ENCODE peak calls at places on chromosomes 5 and 9, in six cellular contexts. F is breast epithelium; Q is GM23248; D is effector memory CD4-positive, alpha-beta T cell; J is stomach; E is tibial nerve. Z is an unnamed sample. For H3K9me3, the result is how much of the 10 kb centered on the place peaks cover.

GRCh38 chr5:152511531-152512132 is 106.6 kb upstream of the NMUR2 start:
- DNase-seq in F (no peak), Q (no peak), D (no peak), J (no peak), E (no peak), Z (no peak)

GRCh38 chr9:650362-650761 is 191.1 kb upstream of the DMRT1 start:
- DNase-seq in F (no peak), Q (peak), D (no peak), J (no peak), E (no peak), Z (no peak)

GRCh38 chr9:75873707-75874106 is 16.8 kb upstream of the PCSK5 start:
- DNase-seq in F (no peak), Q (no peak), D (no peak), J (no peak), E (no peak), Z (no peak)

GRCh38 chr5:169577966-169578365 is 5.6 kb upstream of the SPDL1 start:
- DNase-seq in F (no peak), Q (peak), D (no peak), J (no peak), E (no peak), Z (no peak)

GRCh38 chr5:163914911-163915310 is 409.5 kb downstream of the MAT2B start:
- DNase-seq in F (no peak), Q (no peak), D (no peak), J (no peak), E (no peak), Z (no peak)

GRCh38 chr5:10632110-10632903 is 68.4 kb downstream of the ANKRD33B start:
- DNase-seq in F (no peak), Q (no peak), D (peak), J (no peak), E (no peak), Z (no peak)

GRCh38 chr9:127578952-127579853 is 32.9 kb upstream of the STXBP1 start:
- DNase-seq in F (peak), Q (peak), D (peak), J (peak), E (peak), Z (peak)

GRCh38 chr5:111411321-111411720 is 101.0 kb downstream of the STARD4 start:
- DNase-seq in F (no peak), Q (peak), D (no peak), J (no peak), E (no peak), Z (no peak)

GRCh38 chr9:79524266-79524665 is 47.5 kb upstream of the TLE4 start:
- DNase-seq in F (no peak), Q (peak), D (no peak), J (no peak), E (no peak), Z (no peak)

GRCh38 chr9:33151007-33151557 is 16.1 kb downstream of the B4GALT1 start:
- DNase-seq in F (no peak), Q (peak), D (no peak), J (no peak), E (peak), Z (no peak)

GRCh38 chr5:146076028-146076427 is 29.3 kb downstream of the PLAC8L1 start:
- DNase-seq in F (no peak), Q (no peak), D (no peak), J (no peak), E (peak), Z (no peak)

GRCh38 chr5:10479226-10479721 is 37.6 kb downstream of the ROPN1L start:
- DNase-seq in F (no peak), Q (peak), D (no peak), J (peak), E (no peak), Z (peak)

GRCh38 chr9:136964171-136964689 is 12.2 kb downstream of the LCN12 start:
- DNase-seq in F (no peak), Q (no peak), D (no peak), J (peak), E (no peak), Z (no peak)

GRCh38 chr9:684950-685340 is 156.6 kb upstream of the DMRT1 start:
- DNase-seq in F (no peak), Q (peak), D (no peak), J (no peak), E (no peak), Z (no peak)

GRCh38 chr9:105205787-105206511 is 38.5 kb upstream of the SLC44A1 start:
- DNase-seq in F (peak), Q (peak), D (no peak), J (peak), E (peak), Z (peak)

GRCh38 chr9:134386951-134387831 is 60.9 kb downstream of the RXRA start:
- DNase-seq in F (peak), Q (peak), D (no peak), J (peak), E (no peak), Z (no peak)

GRCh38 chr9:96320749-96321280 is 18.8 kb upstream of the HSD17B3 start:
- DNase-seq in F (no peak), Q (no peak), D (no peak), J (no peak), E (no peak), Z (no peak)

GRCh38 chr5:157819502-157820125 is 39.3 kb downstream of the CLINT1 start:
- DNase-seq in F (no peak), Q (no peak), D (no peak), J (no peak), E (no peak), Z (no peak)

GRCh38 chr5:137086289-137086838 is 412.8 kb downstream of the SPOCK1 start:
- DNase-seq in F (no peak), Q (no peak), D (no peak), J (no peak), E (no peak), Z (no peak)

GRCh38 chr9:136531904-136532798 is 13.7 kb downstream of the NOTCH1 start:
- DNase-seq in F (no peak), Q (no peak), D (no peak), J (no peak), E (no peak), Z (no peak)

GRCh38 chr9:135174269-135174668 is 86.8 kb downstream of the OLFM1 start:
- DNase-seq in F (no peak), Q (no peak), D (no peak), J (no peak), E (no peak), Z (no peak)

GRCh38 chr5:107542831-107543231 is 127.9 kb downstream of the EFNA5 start:
- DNase-seq in F (peak), Q (peak), D (no peak), J (peak), E (peak), Z (peak)

GRCh38 chr5:148125641-148126040 is 42.7 kb upstream of the SPINK14 start:
- DNase-seq in F (no peak), Q (peak), D (no peak), J (no peak), E (no peak), Z (no peak)

GRCh38 chr5:38598994-38599611 is 42.7 kb upstream of the LIFR start:
- DNase-seq in F (no peak), Q (peak), D (no peak), J (no peak), E (no peak), Z (peak)

GRCh38 chr5:139637438-139638089 is 10.6 kb upstream of the CXXC5 start:
- DNase-seq in F (peak), Q (peak), D (peak), J (peak), E (peak), Z (peak)

GRCh38 chr5:69091771-69092170 is 2.0 kb upstream of the SLC30A5 start:
- DNase-seq in F (no peak), Q (no peak), D (no peak), J (no peak), E (no peak), Z (no peak)

GRCh38 chr9:90775657-90776056 is 26.0 kb upstream of the SYK start:
- DNase-seq in F (no peak), Q (no peak), D (no peak), J (no peak), E (no peak), Z (no peak)

GRCh38 chr5:5741418-5741817 is 318.9 kb downstream of the ICE1 start:
- DNase-seq in F (no peak), Q (no peak), D (no peak), J (no peak), E (no peak), Z (no peak)

GRCh38 chr5:64594601-64595518 is 89.0 kb downstream of the RGS7BP start:
- DNase-seq in F (no peak), Q (no peak), D (no peak), J (no peak), E (no peak), Z (no peak)

GRCh38 chr5:1021136-1021968 is 12.8 kb downstream of the NKD2 start:
- DNase-seq in F (no peak), Q (peak), D (no peak), J (no peak), E (no peak), Z (no peak)

GRCh38 chr5:123371575-123372179 is 51.5 kb downstream of the CEP120 start:
- DNase-seq in F (no peak), Q (peak), D (peak), J (peak), E (peak), Z (peak)

GRCh38 chr5:42636425-42636824 is 120.2 kb upstream of the CCDC152 start:
- DNase-seq in F (no peak), Q (peak), D (no peak), J (no peak), E (no peak), Z (no peak)

DNA sequence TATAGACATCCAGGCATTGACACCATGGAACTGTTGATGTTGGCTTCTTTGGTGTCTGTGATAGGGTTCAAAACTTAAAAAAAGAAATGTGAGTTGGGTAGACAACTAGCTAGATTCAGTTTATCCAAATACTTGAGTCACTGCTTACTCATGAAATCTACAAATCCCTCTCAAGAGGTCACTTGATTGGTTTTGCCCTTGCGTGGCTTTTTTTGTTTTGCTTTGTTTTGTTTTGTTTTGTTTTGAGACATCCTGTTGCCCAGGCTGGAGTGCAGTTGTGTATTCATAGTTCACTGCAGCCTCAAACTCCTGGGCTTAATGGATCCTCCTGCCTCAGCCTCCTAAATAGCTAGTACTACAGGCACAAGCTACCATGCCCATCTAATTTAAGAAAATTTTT is 10.5 kb upstream of the ENTREP1 start:
- DNase-seq in F (no peak), Q (no peak), D (no peak), J (no peak), E (no peak), Z (no peak)
- H3K9me3 ChIP-seq in F (under half), Q (under half), D (under half), J (under half), E (under half), Z (under half)

GRCh38 chr5:23963449-23963848 is 456.0 kb downstream of the PRDM9 start:
- DNase-seq in F (no peak), Q (no peak), D (no peak), J (no peak), E (no peak), Z (no peak)
- H3K9me3 ChIP-seq in F (under half), Q (under half), D (under half), J (under half), E (under half), Z (under half)

GRCh38 chr9:81414836-81415235 is 274.5 kb downstream of the TLE1 start:
- DNase-seq in F (no peak), Q (no peak), D (no peak), J (no peak), E (no peak), Z (no peak)
- H3K9me3 ChIP-seq in F (under half), Q (under half), D (under half), J (under half), E (under half), Z (under half)

GRCh38 chr9:113057193-113057592 is 669 bp upstream of the ZFP37 start:
- DNase-seq in F (no peak), Q (no peak), D (no peak), J (no peak), E (no peak), Z (no peak)

DNA sequence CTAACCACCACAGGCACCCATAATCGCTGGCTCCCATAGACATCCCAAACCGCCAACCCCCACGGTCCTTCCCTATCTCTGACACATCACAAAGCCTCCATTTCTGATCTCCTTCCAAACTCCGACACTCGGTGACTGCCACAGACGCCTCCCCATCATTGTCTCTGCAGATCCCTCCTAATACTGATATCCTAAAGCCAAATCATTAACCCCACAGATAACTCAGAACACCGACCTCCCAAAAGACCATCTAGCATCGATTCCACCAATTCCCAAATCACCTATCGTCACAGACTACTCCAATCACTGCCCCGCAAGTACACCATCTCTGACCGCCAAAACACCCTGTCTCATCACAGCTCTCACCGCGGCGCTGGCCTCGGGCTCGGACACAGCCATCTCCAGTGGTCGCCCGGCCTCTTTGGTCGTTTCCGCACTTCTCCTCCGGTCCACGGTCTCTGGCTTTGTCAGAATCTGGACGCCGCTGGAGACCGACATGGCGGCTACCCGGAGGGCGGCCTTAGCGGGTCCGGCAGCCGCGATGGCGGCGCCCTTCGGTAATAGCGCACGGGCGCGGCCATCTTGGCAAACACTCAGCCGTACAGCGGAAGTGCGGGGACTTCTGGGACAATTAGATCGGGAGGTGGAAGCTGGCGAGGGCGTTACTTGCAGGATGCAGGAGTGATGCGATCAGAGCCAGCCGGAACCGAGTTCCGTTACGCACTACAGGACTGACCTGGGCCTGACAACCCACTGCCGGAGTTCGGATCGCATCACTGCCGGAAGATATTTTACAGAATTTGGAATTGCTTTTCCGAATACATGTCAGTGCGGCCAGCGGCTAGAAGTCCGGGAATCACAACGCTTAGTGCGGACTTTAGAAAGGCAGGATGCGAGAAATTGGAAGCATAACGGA is at the start of gene ZFP37:
- DNase-seq in F (peak), Q (peak), D (peak), J (peak), E (peak), Z (peak)
- H3K9me3 ChIP-seq in F (half or more), Q (under half), D (under half), J (half or more), E (half or more), Z (under half)

GRCh38 chr5:2190549-2190948 is 307.8 kb upstream of the IRX4 start:
- DNase-seq in F (no peak), Q (no peak), D (no peak), J (no peak), E (no peak), Z (no peak)
- H3K9me3 ChIP-seq in F (under half), Q (under half), D (under half), J (under half), E (under half), Z (under half)

DNA sequence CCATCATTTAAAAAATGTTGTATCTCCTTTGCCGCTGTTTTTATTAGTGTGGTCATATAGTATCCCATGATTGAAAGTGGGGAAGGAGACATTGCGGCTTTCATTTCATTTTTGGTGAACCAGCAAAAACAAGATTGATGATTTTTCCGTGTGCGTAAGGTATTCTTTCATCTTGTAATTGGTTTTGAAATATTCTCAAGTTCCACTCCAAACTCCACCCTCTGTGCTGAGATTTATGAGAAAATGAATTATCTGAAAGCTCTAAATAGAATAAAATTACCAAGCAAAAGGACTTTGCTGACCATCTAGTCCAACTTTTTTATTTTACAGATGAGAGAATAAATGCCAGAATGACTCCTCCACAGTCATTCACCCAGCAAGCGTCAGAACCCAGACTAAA is 103.1 kb upstream of the MPDZ start:
- DNase-seq in F (no peak), Q (no peak), D (no peak), J (no peak), E (no peak), Z (no peak)
- H3K9me3 ChIP-seq in F (under half), Q (under half), D (under half), J (under half), E (under half), Z (under half)

GRCh38 chr5:141430332-141431113 is at the start of gene PCDHGA12:
- DNase-seq in F (no peak), Q (peak), D (no peak), J (no peak), E (peak), Z (no peak)
- H3K9me3 ChIP-seq in F (half or more), Q (under half), D (under half), J (half or more), E (half or more), Z (under half)

GRCh38 chr9:91858670-91859030 is 91.4 kb downstream of the ROR2 start:
- DNase-seq in F (no peak), Q (no peak), D (no peak), J (no peak), E (no peak), Z (no peak)

GRCh38 chr9:91865041-91865440 is 85.0 kb downstream of the ROR2 start:
- DNase-seq in F (no peak), Q (peak), D (no peak), J (no peak), E (no peak), Z (no peak)

GRCh38 chr9:91863469-91863868 is 86.6 kb downstream of the ROR2 start:
- DNase-seq in F (no peak), Q (no peak), D (no peak), J (no peak), E (no peak), Z (no peak)

GRCh38 chr9:91867740-91868139 is 82.3 kb downstream of the ROR2 start:
- DNase-seq in F (no peak), Q (peak), D (no peak), J (no peak), E (no peak), Z (no peak)

GRCh38 chr9:91864372-91864771 is 85.7 kb downstream of the ROR2 start:
- DNase-seq in F (no peak), Q (peak), D (no peak), J (no peak), E (no peak), Z (no peak)
- H3K9me3 ChIP-seq in F (under half), Q (under half), D (under half), J (under half), E (under half), Z (under half)